ENCODE peak calls at places on chromosomes 6 and 20, in six cellular contexts. One of them, this sample, is unnamed.
A peak's percentile ranks its signal among the peaks of the same experiment; 100 is the strongest.

GRCh38 chr6:49919261-49919660 is 44.7 kb downstream of the DEFB114 start:
- DNase-seq in naive thymus-derived CD4-positive, alpha-beta T cell: no peak
- DNase-seq in body of pancreas: no peak
- DNase-seq in Karpas-422: no peak
- DNase-seq in left ventricle myocardium inferior: no peak
- DNase-seq in H1: no peak
- DNase-seq in this sample: no peak

GRCh38 chr6:125511809-125512341 is 210.1 kb upstream of the HDDC2 start:
- DNase-seq in naive thymus-derived CD4-positive, alpha-beta T cell: no peak
- DNase-seq in body of pancreas: peak; percentile 13
- DNase-seq in Karpas-422: no peak
- DNase-seq in left ventricle myocardium inferior: no peak
- DNase-seq in H1: no peak
- DNase-seq in this sample: no peak

GRCh38 chr6:166826264-166826663 is 130.1 kb downstream of the RNASET2 start:
- DNase-seq in naive thymus-derived CD4-positive, alpha-beta T cell: no peak
- DNase-seq in body of pancreas: no peak
- DNase-seq in Karpas-422: no peak
- DNase-seq in left ventricle myocardium inferior: no peak
- DNase-seq in H1: no peak
- DNase-seq in this sample: no peak

GRCh38 chr6:33824461-33825154 is 20.8 kb upstream of the MLN start:
- DNase-seq in naive thymus-derived CD4-positive, alpha-beta T cell: no peak
- DNase-seq in body of pancreas: no peak
- DNase-seq in Karpas-422: no peak
- DNase-seq in left ventricle myocardium inferior: no peak
- DNase-seq in H1: no peak
- DNase-seq in this sample: peak; percentile 81

GRCh38 chr6:12801141-12801540 is 84.6 kb downstream of the PHACTR1 start:
- DNase-seq in naive thymus-derived CD4-positive, alpha-beta T cell: no peak
- DNase-seq in body of pancreas: no peak
- DNase-seq in Karpas-422: no peak
- DNase-seq in left ventricle myocardium inferior: no peak
- DNase-seq in H1: no peak
- DNase-seq in this sample: no peak

GRCh38 chr6:135451617-135452190 is 45.8 kb downstream of the AHI1 start:
- DNase-seq in naive thymus-derived CD4-positive, alpha-beta T cell: peak; percentile 43
- DNase-seq in body of pancreas: no peak
- DNase-seq in Karpas-422: peak; percentile 89
- DNase-seq in left ventricle myocardium inferior: no peak
- DNase-seq in H1: no peak
- DNase-seq in this sample: no peak

GRCh38 chr20:25271486-25272222 is 23.8 kb downstream of the PYGB start:
- DNase-seq in naive thymus-derived CD4-positive, alpha-beta T cell: no peak
- DNase-seq in body of pancreas: no peak
- DNase-seq in Karpas-422: no peak
- DNase-seq in left ventricle myocardium inferior: peak; percentile 6
- DNase-seq in H1: peak; percentile 30
- DNase-seq in this sample: peak; percentile 49

GRCh38 chr6:152572395-152573061 is 64.6 kb downstream of the SYNE1 start:
- DNase-seq in naive thymus-derived CD4-positive, alpha-beta T cell: no peak
- DNase-seq in body of pancreas: no peak
- DNase-seq in Karpas-422: no peak
- DNase-seq in left ventricle myocardium inferior: no peak
- DNase-seq in H1: no peak
- DNase-seq in this sample: no peak

GRCh38 chr6:91166271-91166670 is 579.4 kb upstream of the MAP3K7 start:
- DNase-seq in naive thymus-derived CD4-positive, alpha-beta T cell: no peak
- DNase-seq in body of pancreas: no peak
- DNase-seq in Karpas-422: no peak
- DNase-seq in left ventricle myocardium inferior: no peak
- DNase-seq in H1: no peak
- DNase-seq in this sample: no peak

GRCh38 chr20:17617212-17617867 is 47.5 kb downstream of the DSTN start:
- DNase-seq in naive thymus-derived CD4-positive, alpha-beta T cell: peak; percentile 42
- DNase-seq in body of pancreas: peak; percentile 67
- DNase-seq in Karpas-422: peak; percentile 73
- DNase-seq in left ventricle myocardium inferior: peak; percentile 56
- DNase-seq in H1: peak; percentile 88
- DNase-seq in this sample: peak; percentile 76

GRCh38 chr20:36908603-36909002 is 32.7 kb downstream of the TLDC2 start:
- DNase-seq in naive thymus-derived CD4-positive, alpha-beta T cell: no peak
- DNase-seq in body of pancreas: no peak
- DNase-seq in Karpas-422: peak; percentile 21
- DNase-seq in left ventricle myocardium inferior: no peak
- DNase-seq in H1: no peak
- DNase-seq in this sample: no peak

GRCh38 chr6:149934249-149935156 is 7.3 kb upstream of the ULBP2 start:
- DNase-seq in naive thymus-derived CD4-positive, alpha-beta T cell: peak; percentile 74
- DNase-seq in body of pancreas: peak; percentile 78
- DNase-seq in Karpas-422: peak; percentile 93
- DNase-seq in left ventricle myocardium inferior: no peak
- DNase-seq in H1: peak; percentile 77
- DNase-seq in this sample: no peak

GRCh38 chr6:169169375-169169774 is 84.3 kb downstream of the THBS2 start:
- DNase-seq in naive thymus-derived CD4-positive, alpha-beta T cell: no peak
- DNase-seq in body of pancreas: no peak
- DNase-seq in Karpas-422: no peak
- DNase-seq in left ventricle myocardium inferior: no peak
- DNase-seq in H1: no peak
- DNase-seq in this sample: no peak

GRCh38 chr6:74731921-74732320 is 473.9 kb downstream of the COL12A1 start:
- DNase-seq in naive thymus-derived CD4-positive, alpha-beta T cell: no peak
- DNase-seq in body of pancreas: no peak
- DNase-seq in Karpas-422: no peak
- DNase-seq in left ventricle myocardium inferior: no peak
- DNase-seq in H1: no peak
- DNase-seq in this sample: no peak

GRCh38 chr20:35954200-35954906 is at the start of gene SCAND1:
- DNase-seq in naive thymus-derived CD4-positive, alpha-beta T cell: peak; percentile 98
- DNase-seq in body of pancreas: peak; percentile 96
- DNase-seq in Karpas-422: peak; percentile 99
- DNase-seq in left ventricle myocardium inferior: peak; percentile 94
- DNase-seq in H1: peak; percentile 95
- DNase-seq in this sample: peak; percentile 98

GRCh38 chr6:116190550-116190949 is 63.3 kb downstream of the TSPYL4 start:
- DNase-seq in naive thymus-derived CD4-positive, alpha-beta T cell: no peak
- DNase-seq in body of pancreas: no peak
- DNase-seq in Karpas-422: no peak
- DNase-seq in left ventricle myocardium inferior: no peak
- DNase-seq in H1: no peak
- DNase-seq in this sample: no peak

GRCh38 chr6:21772467-21772866 is 178.9 kb downstream of the SOX4 start:
- DNase-seq in naive thymus-derived CD4-positive, alpha-beta T cell: no peak
- DNase-seq in body of pancreas: no peak
- DNase-seq in Karpas-422: no peak
- DNase-seq in left ventricle myocardium inferior: no peak
- DNase-seq in H1: no peak
- DNase-seq in this sample: no peak
- H3K4me1 ChIP-seq in naive thymus-derived CD4-positive, alpha-beta T cell: no peaks in the 10 kb centered on the region
- H3K4me1 ChIP-seq in body of pancreas: no peaks in the 10 kb centered on the region
- H3K4me1 ChIP-seq in Karpas-422: no peaks in the 10 kb centered on the region
- H3K4me1 ChIP-seq in left ventricle myocardium inferior: peaks cover 40% of the 10 kb centered on the region
- H3K4me1 ChIP-seq in H1: peaks cover 29% of the 10 kb centered on the region
- H3K4me1 ChIP-seq in this sample: peaks cover 22% of the 10 kb centered on the region

DNA sequence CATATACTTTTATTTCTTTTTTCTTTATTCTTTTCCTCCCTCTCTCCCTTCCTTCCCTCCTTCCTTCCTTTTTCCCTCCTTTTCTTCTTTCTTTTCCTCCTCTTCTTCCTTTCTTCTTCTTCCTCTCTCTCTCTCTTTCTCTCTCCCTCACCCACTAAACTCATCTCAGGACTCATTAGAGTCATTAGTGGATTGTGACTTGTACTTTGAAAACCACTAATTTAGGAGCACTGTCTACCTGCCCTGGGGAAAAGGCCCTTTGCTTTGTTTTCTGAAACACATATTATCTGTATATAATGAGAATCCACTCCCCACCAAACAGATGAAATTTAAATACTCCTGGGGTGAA is 68.7 kb upstream of the CEP85L start:
- DNase-seq in naive thymus-derived CD4-positive, alpha-beta T cell: no peak
- DNase-seq in body of pancreas: no peak
- DNase-seq in Karpas-422: no peak
- DNase-seq in left ventricle myocardium inferior: no peak
- DNase-seq in H1: no peak
- DNase-seq in this sample: no peak
- H3K27ac ChIP-seq in naive thymus-derived CD4-positive, alpha-beta T cell: peak overlapping the region; percentile 71
- H3K27ac ChIP-seq in body of pancreas: no peak overlapping the region
- H3K27ac ChIP-seq in Karpas-422: peak overlapping the region; percentile 59
- H3K27ac ChIP-seq in left ventricle myocardium inferior: no peak overlapping the region
- H3K27ac ChIP-seq in H1: no peak overlapping the region
- H3K27ac ChIP-seq in this sample: no peak overlapping the region

GRCh38 chr6:31412506-31412905 is 9.1 kb downstream of the MICA start:
- DNase-seq in naive thymus-derived CD4-positive, alpha-beta T cell: no peak
- DNase-seq in body of pancreas: no peak
- DNase-seq in Karpas-422: no peak
- DNase-seq in left ventricle myocardium inferior: no peak
- DNase-seq in H1: peak; percentile 17
- DNase-seq in this sample: no peak
- H3K4me1 ChIP-seq in naive thymus-derived CD4-positive, alpha-beta T cell: no peaks in the 10 kb centered on the region
- H3K4me1 ChIP-seq in body of pancreas: no peaks in the 10 kb centered on the region
- H3K4me1 ChIP-seq in Karpas-422: no peaks in the 10 kb centered on the region
- H3K4me1 ChIP-seq in left ventricle myocardium inferior: peaks cover 42% of the 10 kb centered on the region
- H3K4me1 ChIP-seq in H1: no peaks in the 10 kb centered on the region
- H3K4me1 ChIP-seq in this sample: peaks cover 17% of the 10 kb centered on the region

GRCh38 chr6:129281173-129281796 is 398.3 kb downstream of the LAMA2 start:
- DNase-seq in naive thymus-derived CD4-positive, alpha-beta T cell: no peak
- DNase-seq in body of pancreas: no peak
- DNase-seq in Karpas-422: no peak
- DNase-seq in left ventricle myocardium inferior: no peak
- DNase-seq in H1: no peak
- DNase-seq in this sample: no peak
- H3K27ac ChIP-seq in naive thymus-derived CD4-positive, alpha-beta T cell: no peak overlapping the region
- H3K27ac ChIP-seq in body of pancreas: no peak overlapping the region
- H3K27ac ChIP-seq in Karpas-422: no peak overlapping the region
- H3K27ac ChIP-seq in left ventricle myocardium inferior: peak overlapping the region; percentile 54
- H3K27ac ChIP-seq in H1: no peak overlapping the region
- H3K27ac ChIP-seq in this sample: no peak overlapping the region

DNA sequence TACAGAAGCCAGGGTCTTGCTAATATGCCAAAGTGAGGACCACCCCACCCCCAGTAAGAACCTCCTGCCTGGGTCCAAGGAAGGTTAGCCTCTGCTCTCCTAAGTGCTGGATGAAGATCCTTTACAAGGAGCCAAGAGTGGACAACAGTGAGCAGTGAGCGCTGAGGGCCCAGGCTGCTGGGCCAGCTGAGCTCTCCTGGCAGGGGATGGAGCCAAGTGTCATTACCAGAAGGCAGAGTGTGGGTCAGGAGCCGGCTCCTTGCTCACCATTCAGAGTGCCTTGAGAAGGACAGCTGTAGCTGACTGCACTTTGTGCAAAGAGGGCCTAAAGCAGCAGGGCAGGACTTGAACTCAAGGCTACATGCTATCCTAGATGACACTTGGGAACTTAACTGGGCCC is 16.9 kb downstream of the MAFB start:
- DNase-seq in naive thymus-derived CD4-positive, alpha-beta T cell: no peak
- DNase-seq in body of pancreas: no peak
- DNase-seq in Karpas-422: no peak
- DNase-seq in left ventricle myocardium inferior: no peak
- DNase-seq in H1: no peak
- DNase-seq in this sample: no peak
- H3K4me1 ChIP-seq in naive thymus-derived CD4-positive, alpha-beta T cell: no peaks in the 10 kb centered on the region
- H3K4me1 ChIP-seq in body of pancreas: peaks cover 37% of the 10 kb centered on the region
- H3K4me1 ChIP-seq in Karpas-422: peaks cover 10% of the 10 kb centered on the region
- H3K4me1 ChIP-seq in left ventricle myocardium inferior: no peaks in the 10 kb centered on the region
- H3K4me1 ChIP-seq in H1: no peaks in the 10 kb centered on the region
- H3K4me1 ChIP-seq in this sample: peaks cover 9% of the 10 kb centered on the region